ENCODE peak calls at places on chromosome X, in seven cellular contexts. T is prostate gland, F is A549, Z is left lobe of liver, B is foreskin melanocyte, G is ascending aorta, H is NCI-H226. S is an unnamed sample.
A peak's percentile ranks its signal among the peaks of the same experiment; 100 is the strongest.

GRCh38 chrX:19840899-19841648 is 46.3 kb downstream of the SH3KBP1 start:
- DNase-seq in T (no peak), F (no peak), Z (no peak), B (no peak), G (no peak), H (peak; percentile 50), S (no peak)

GRCh38 chrX:137565921-137566745 is at the start of gene ZIC3:
- DNase-seq in T (peak; percentile 19), F (no peak), Z (peak; percentile 45), B (no peak), G (peak; percentile 74), H (no peak), S (no peak)

GRCh38 chrX:129743835-129744234 is 5.1 kb downstream of the XPNPEP2 start:
- DNase-seq in T (no peak), F (no peak), Z (no peak), B (no peak), G (no peak), H (no peak), S (no peak)

GRCh38 chrX:154717824-154718223 is 33.1 kb downstream of the GAB3 start:
- DNase-seq in T (no peak), F (no peak), Z (no peak), B (peak; percentile 68), G (no peak), H (no peak), S (no peak)

GRCh38 chrX:4710618-4711433 is 997.4 kb upstream of the PRKX start:
- DNase-seq in T (no peak), F (no peak), Z (no peak), B (no peak), G (no peak), H (no peak), S (no peak)

GRCh38 chrX:119853449-119853848 is 686 bp upstream of the UPF3B start:
- DNase-seq in T (no peak), F (no peak), Z (no peak), B (no peak), G (no peak), H (no peak), S (no peak)

GRCh38 chrX:331145-331771 is 12.7 kb upstream of the GTPBP6 start:
- DNase-seq in T (no peak), F (no peak), Z (no peak), B (no peak), G (no peak), H (no peak), S (no peak)

GRCh38 chrX:47321386-47321785 is 49.0 kb upstream of the ZNF157 start:
- DNase-seq in T (peak; percentile 4), F (no peak), Z (no peak), B (no peak), G (peak; percentile 67), H (peak; percentile 3), S (no peak)

GRCh38 chrX:127085939-127086338 is 266.4 kb downstream of the PRR32 start:
- DNase-seq in T (no peak), F (no peak), Z (no peak), B (no peak), G (no peak), H (no peak), S (no peak)

GRCh38 chrX:150841466-150842197 is 56.8 kb downstream of the CD99L2 start:
- DNase-seq in T (no peak), F (no peak), Z (no peak), B (no peak), G (no peak), H (peak; percentile 24), S (no peak)

S was measured in NCI-H1694.